ENCODE peak calls at places on chromosomes 13 and 19, in eight cellular contexts. J is IMR-90, O is fibroblast of lung, X is DND-41, V is PC-3, K is neural progenitor cell, N is neuronal stem cell, L is GM23248. G is an unnamed sample.

GRCh38 chr13:113648218-113648615 is 9.8 kb downstream of the ATP4B start:
- DNase-seq in J (no peak), O (no peak), X (no peak), V (no peak), K (no peak), N (no peak), L (no peak), G (no peak)

GRCh38 chr19:43789029-43789428 is 8.3 kb upstream of the KCNN4 start:
- DNase-seq in J (peak; percentile 56), O (peak; percentile 44), X (peak; percentile 59), V (peak; percentile 44), K (peak; percentile 79), N (peak; percentile 49), L (peak; percentile 70), G (no peak)

GRCh38 chr13:43006893-43007631 is 15.0 kb upstream of the EPSTI1 start:
- DNase-seq in J (peak; percentile 63), O (peak; percentile 81), X (no peak), V (peak; percentile 65), K (peak; percentile 6), N (no peak), L (peak; percentile 63), G (no peak)

GRCh38 chr13:111460548-111461444 is 140.4 kb downstream of the TEX29 start:
- DNase-seq in J (peak; percentile 47), O (peak; percentile 33), X (peak; percentile 26), V (peak; percentile 31), K (peak; percentile 80), N (no peak), L (peak; percentile 78), G (no peak)

GRCh38 chr13:34578471-34578870 is 363.6 kb upstream of the NBEA start:
- DNase-seq in J (no peak), O (peak; percentile 40), X (no peak), V (peak; percentile 48), K (no peak), N (no peak), L (peak; percentile 50), G (no peak)

GRCh38 chr19:43224855-43225253 is 19.4 kb upstream of the PSG4 start:
- DNase-seq in J (no peak), O (no peak), X (no peak), V (no peak), K (no peak), N (no peak), L (no peak), G (no peak)

GRCh38 chr19:39111593-39112199 is 13.9 kb upstream of the PAK4 start:
- DNase-seq in J (no peak), O (no peak), X (no peak), V (peak; percentile 59), K (no peak), N (no peak), L (no peak), G (no peak)

GRCh38 chr13:36057041-36057440 is 74.1 kb downstream of the DCLK1 start:
- DNase-seq in J (no peak), O (peak; percentile 3), X (no peak), V (peak; percentile 10), K (peak; percentile 11), N (no peak), L (peak; percentile 10), G (no peak)

GRCh38 chr13:22451345-22451744 is 729.4 kb upstream of the SGCG start:
- DNase-seq in J (no peak), O (no peak), X (no peak), V (no peak), K (peak; percentile 89), N (peak; percentile 86), L (no peak), G (no peak)

GRCh38 chr13:107348471-107348870 is 780.5 kb upstream of the ARGLU1 start:
- DNase-seq in J (peak; percentile 60), O (no peak), X (no peak), V (peak; percentile 9), K (no peak), N (no peak), L (peak; percentile 57), G (no peak)

GRCh38 chr13:57787058-57787791 is 155.7 kb downstream of the PCDH17 start:
- DNase-seq in J (no peak), O (no peak), X (no peak), V (no peak), K (peak; percentile 74), N (no peak), L (no peak), G (no peak)

GRCh38 chr19:10230904-10231623 is at the start of gene S1PR2:
- DNase-seq in J (peak; percentile 75), O (peak; percentile 60), X (peak; percentile 61), V (peak; percentile 59), K (peak; percentile 93), N (peak; percentile 73), L (peak; percentile 91), G (peak; percentile 78)

GRCh38 chr13:51728972-51729371 is 75.0 kb downstream of the DHRS12 start:
- DNase-seq in J (peak; percentile 92), O (peak; percentile 87), X (no peak), V (peak; percentile 2), K (no peak), N (no peak), L (peak; percentile 97), G (no peak)

GRCh38 chr13:94537740-94538630 is 58.0 kb downstream of the TGDS start:
- DNase-seq in J (no peak), O (peak; percentile 13), X (no peak), V (peak; percentile 34), K (no peak), N (no peak), L (no peak), G (no peak)

DNA sequence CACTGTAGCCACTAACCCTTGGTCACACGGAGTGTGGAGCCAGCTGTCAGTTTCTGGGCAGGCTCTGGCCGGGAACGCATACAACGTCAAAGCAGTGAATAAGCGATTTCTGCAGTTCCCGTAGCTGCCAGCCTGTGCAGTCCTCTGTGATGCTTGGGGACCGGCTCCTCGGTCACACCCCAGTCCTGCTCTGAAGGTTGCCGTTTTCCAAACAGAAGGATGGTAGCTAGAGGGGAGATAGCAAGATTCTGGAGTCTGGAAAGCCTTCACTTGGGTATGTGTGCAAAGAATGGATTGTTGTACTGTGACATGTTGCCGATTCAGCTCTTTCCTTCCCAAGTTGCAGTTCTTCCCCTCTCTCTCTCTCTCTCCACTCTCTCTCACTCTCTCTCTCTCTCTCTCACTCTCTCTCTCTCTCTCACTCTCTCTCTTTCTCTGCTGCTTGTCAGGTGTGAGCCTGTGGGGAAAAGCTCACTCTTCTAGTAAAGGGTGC is 38.7 kb upstream of the C1QTNF9 start:
- DNase-seq in J (peak; percentile 47), O (peak; percentile 62), X (peak; percentile 57), V (no peak), K (peak; percentile 47), N (no peak), L (peak; percentile 75), G (peak; percentile 75)
- H3K9ac ChIP-seq in J (peak overlapping the region; percentile 43), O (peak overlapping the region; percentile 18), X (peak overlapping the region; percentile 80), V (no peak overlapping the region), K (no peak overlapping the region), N (no peak overlapping the region), L (peak overlapping the region; percentile 67), G (peak overlapping the region; percentile 47)

DNA sequence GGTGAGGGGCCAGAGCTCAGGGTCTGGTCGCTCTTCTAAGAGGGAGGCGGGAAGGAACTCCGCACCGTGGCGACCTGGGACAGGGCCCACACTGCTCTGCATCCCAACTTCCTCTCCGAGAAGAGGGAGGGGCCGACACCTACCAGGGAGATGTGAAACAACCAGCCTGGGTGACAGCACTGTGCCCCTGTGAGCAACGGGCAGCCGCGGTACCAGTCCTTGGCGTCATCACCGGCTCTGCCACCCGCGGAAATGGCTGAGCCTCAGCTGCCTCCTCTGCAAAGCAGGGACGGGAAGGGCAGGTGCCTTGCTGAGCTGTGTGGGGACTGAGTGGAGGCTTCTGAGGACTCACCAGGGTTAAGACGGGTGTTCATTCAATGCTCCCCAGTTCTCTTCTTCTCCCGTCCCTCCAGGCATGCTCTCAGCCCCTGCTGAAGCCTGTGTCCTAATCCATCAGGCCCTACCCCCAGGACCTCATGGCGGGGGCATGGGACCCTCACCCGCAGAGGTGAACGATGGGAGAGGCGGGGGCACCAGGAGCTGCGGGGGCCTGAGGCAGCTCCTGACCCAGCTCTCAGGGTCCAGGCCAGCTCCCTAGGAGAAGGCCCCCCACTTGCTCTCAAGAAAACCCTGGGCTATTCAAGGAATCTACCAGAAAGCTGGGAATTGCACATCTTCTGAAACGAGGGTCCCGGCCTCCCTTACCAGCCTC is 9.3 kb downstream of the ZNF787 start:
- DNase-seq in J (no peak), O (no peak), X (no peak), V (no peak), K (peak; percentile 37), N (no peak), L (no peak), G (peak; percentile 81)
- H3K4me1 ChIP-seq in J (peaks cover 27% of the 10 kb centered on the region), O (peaks cover 25% of the 10 kb centered on the region), X (no peaks in the 10 kb centered on the region), V (no peaks in the 10 kb centered on the region), K (peaks cover 42% of the 10 kb centered on the region), N (peaks cover 39% of the 10 kb centered on the region), L (peaks cover 13% of the 10 kb centered on the region), G (peaks cover 40% of the 10 kb centered on the region)

DNA sequence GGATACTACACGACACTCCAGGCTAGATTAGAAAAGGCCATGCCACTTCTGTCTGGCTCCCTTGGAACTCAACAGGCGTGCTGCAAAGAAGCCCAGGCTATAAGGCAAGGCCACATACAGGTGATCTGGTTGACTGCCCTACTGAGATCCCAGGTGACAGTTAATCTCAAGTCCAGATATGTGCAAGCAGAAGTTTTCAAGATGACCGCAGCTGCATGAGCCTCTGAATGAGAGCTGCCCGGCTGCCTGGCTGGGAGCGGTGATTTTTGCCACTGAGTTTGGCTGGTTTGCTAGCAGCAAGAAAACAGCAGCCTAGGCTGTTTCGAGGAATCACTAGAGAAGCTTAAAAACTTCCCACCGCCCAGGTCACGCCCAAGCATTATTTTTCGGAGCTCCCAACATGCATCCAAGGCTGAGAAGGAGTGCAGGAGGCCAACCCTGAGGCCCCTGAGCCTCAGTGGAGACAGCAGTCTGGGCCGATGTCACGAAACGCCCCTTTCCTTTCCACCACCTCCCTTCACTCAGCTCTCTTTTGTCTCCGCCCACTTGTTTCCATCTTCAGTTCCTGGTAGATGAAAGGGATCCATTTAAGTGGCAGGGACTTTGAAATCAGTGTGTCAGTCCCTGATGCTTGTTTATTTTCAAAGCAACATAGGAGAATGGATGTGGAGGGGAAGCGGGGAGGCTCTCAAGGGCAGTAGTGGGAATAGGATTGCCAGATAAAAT is 13.9 kb upstream of the URI1 start:
- DNase-seq in J (no peak), O (no peak), X (no peak), V (no peak), K (peak; percentile 68), N (no peak), L (no peak), G (no peak)
- H3K4me3 ChIP-seq in J (no peak overlapping the region), O (no peak overlapping the region), X (no peak overlapping the region), V (no peak overlapping the region), K (no peak overlapping the region), N (no peak overlapping the region), L (no peak overlapping the region), G (no peak overlapping the region)

DNA sequence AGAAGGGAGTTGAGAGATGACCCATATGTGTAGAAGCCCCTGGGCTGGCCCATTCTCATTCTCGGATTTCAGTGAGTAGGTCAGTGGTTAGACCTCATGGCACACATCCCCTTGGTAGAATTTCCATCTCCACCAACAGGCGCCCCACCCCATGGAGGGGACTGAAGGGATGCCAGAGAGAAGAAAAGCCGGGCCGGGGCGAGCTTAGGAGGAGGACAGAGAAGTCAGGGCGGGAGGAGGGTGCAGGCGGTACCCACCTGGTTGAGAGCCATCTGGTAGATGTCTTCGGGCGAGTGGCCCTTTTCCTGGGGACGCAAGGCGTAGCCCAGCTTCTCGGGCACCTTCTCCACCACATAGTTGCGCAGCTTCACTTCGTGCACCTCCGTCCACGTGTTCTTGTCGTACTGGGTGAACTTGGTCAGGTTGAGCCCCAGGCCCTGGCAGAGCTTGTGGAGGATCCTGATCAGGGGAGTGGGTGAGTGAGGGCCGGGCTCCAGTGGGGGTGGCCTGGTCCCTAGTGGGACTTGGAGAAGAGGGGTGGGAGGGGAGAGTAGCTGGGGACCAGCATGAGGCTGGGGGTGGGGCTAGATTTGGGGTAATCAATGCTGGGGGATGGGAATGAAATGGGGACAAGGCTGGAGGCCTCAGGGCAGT is 2.5 kb downstream of the IL4I1 start:
- DNase-seq in J (no peak), O (no peak), X (no peak), V (no peak), K (no peak), N (no peak), L (no peak), G (no peak)
- H3K9ac ChIP-seq in J (no peak overlapping the region), O (no peak overlapping the region), X (no peak overlapping the region), V (no peak overlapping the region), K (no peak overlapping the region), N (no peak overlapping the region), L (no peak overlapping the region), G (no peak overlapping the region)